ENCODE peak calls at places on chromosome 12, in six cellular contexts. U is C1 segment of cervical spinal cord, H is skeletal muscle cell, B is NCI-H510A treated with DMSO at 0.1 percent for 48 hours, O is AG09309, S is left ventricle myocardium superior. N is an unnamed sample.

GRCh38 chr12:44589697-44590096 is 286.4 kb downstream of the NELL2 start:
- DNase-seq in U (no peak), H (no peak), B (no peak), O (no peak), S (no peak), N (no peak)

GRCh38 chr12:99736760-99737159 is 89.2 kb downstream of the GARIN6 start:
- DNase-seq in U (no peak), H (no peak), B (no peak), O (no peak), S (no peak), N (no peak)

GRCh38 chr12:40152783-40153383 is 47.0 kb upstream of the SLC2A13 start:
- DNase-seq in U (no peak), H (no peak), B (peak), O (peak), S (peak), N (peak)

GRCh38 chr12:66500841-66501240 is 178.0 kb downstream of the GRIP1 start:
- DNase-seq in U (no peak), H (no peak), B (no peak), O (no peak), S (no peak), N (no peak)

GRCh38 chr12:125015680-125016310 is 22.4 kb downstream of the BRI3BP start:
- DNase-seq in U (no peak), H (no peak), B (no peak), O (no peak), S (no peak), N (no peak)

GRCh38 chr12:69630191-69630590 is 19.5 kb upstream of the LRRC10 start:
- DNase-seq in U (no peak), H (no peak), B (peak), O (no peak), S (no peak), N (no peak)

GRCh38 chr12:55806982-55807381 is 10.5 kb downstream of the SARNP start:
- DNase-seq in U (no peak), H (no peak), B (no peak), O (no peak), S (no peak), N (no peak)

GRCh38 chr12:118033331-118033730 is 16.8 kb downstream of the RFC5 start:
- DNase-seq in U (no peak), H (no peak), B (no peak), O (no peak), S (no peak), N (no peak)